ENCODE peak calls at places on chromosomes 4 and X, in nine cellular contexts. A is transverse colon, Y is stomach, W is colonic mucosa, G is PC-3, B is A549, D is lower lobe of right lung, O is body of pancreas, F is aorta. Q is an unnamed sample.

GRCh38 chrX:134717698-134718328 is 59.5 kb upstream of the PLAC1 start:
- DNase-seq in A (no peak), Y (no peak), W (no peak), G (peak; percentile 53), B (peak; percentile 56), D (no peak), O (no peak), F (no peak), Q (no peak)

GRCh38 chr4:38678078-38678477 is 14.1 kb downstream of the KLF3 start:
- DNase-seq in A (no peak), Y (no peak), W (no peak), G (no peak), B (no peak), D (no peak), O (no peak), F (no peak), Q (no peak)

GRCh38 chr4:148258526-148258925 is 183.7 kb downstream of the NR3C2 start:
- DNase-seq in A (no peak), Y (no peak), W (no peak), G (no peak), B (no peak), D (no peak), O (no peak), F (no peak), Q (no peak)

GRCh38 chr4:55947912-55948725 is 626 bp upstream of the CEP135 start:
- DNase-seq in A (no peak), Y (no peak), W (peak; percentile 27), G (peak; percentile 96), B (peak; percentile 63), D (no peak), O (no peak), F (no peak), Q (peak; percentile 75)

GRCh38 chr4:14023036-14023435 is 395.5 kb upstream of the BOD1L1 start:
- DNase-seq in A (no peak), Y (no peak), W (no peak), G (peak; percentile 54), B (peak; percentile 18), D (no peak), O (no peak), F (no peak), Q (no peak)

GRCh38 chr4:87337361-87337760 is 14.7 kb upstream of the HSD17B13 start:
- DNase-seq in A (no peak), Y (no peak), W (no peak), G (no peak), B (no peak), D (no peak), O (no peak), F (no peak), Q (no peak)

GRCh38 chr4:144360394-144360793 is 219.9 kb upstream of the GYPA start:
- DNase-seq in A (no peak), Y (no peak), W (no peak), G (no peak), B (no peak), D (no peak), O (no peak), F (no peak), Q (no peak)

GRCh38 chr4:140243345-140243753 is 89.4 kb upstream of the MAML3 start:
- DNase-seq in A (peak; percentile 73), Y (peak; percentile 52), W (peak; percentile 78), G (peak; percentile 75), B (no peak), D (peak; percentile 47), O (no peak), F (no peak), Q (peak; percentile 5)

GRCh38 chr4:58587856-58588255 is 1477.7 kb upstream of the IGFBP7 start:
- DNase-seq in A (no peak), Y (no peak), W (no peak), G (peak; percentile 58), B (peak; percentile 56), D (no peak), O (no peak), F (no peak), Q (no peak)

GRCh38 chrX:130645955-130646583 is 244.3 kb downstream of the RBMX2 start:
- DNase-seq in A (peak; percentile 12), Y (no peak), W (peak; percentile 18), G (no peak), B (no peak), D (no peak), O (no peak), F (peak; percentile 42), Q (no peak)

GRCh38 chrX:153725832-153726285 is 1.2 kb downstream of the ABCD1 start:
- DNase-seq in A (no peak), Y (no peak), W (no peak), G (peak; percentile 12), B (no peak), D (no peak), O (no peak), F (no peak), Q (no peak)
- H3K27ac ChIP-seq in A (peak overlapping the region; percentile 98), Y (peak overlapping the region; percentile 88), W (peak overlapping the region; percentile 90), G (peak overlapping the region; percentile 79), B (peak overlapping the region; percentile 84), D (peak overlapping the region; percentile 88), O (peak overlapping the region; percentile 86), F (peak overlapping the region; percentile 76), Q (no peak overlapping the region)

GRCh38 chr4:168586926-168587325 is 90.1 kb downstream of the PALLD start:
- DNase-seq in A (no peak), Y (no peak), W (no peak), G (no peak), B (no peak), D (no peak), O (no peak), F (no peak), Q (no peak)

GRCh38 chr4:168585168-168586091 is 88.6 kb downstream of the PALLD start:
- DNase-seq in A (peak; percentile 77), Y (peak; percentile 77), W (peak; percentile 82), G (peak; percentile 82), B (peak; percentile 82), D (peak; percentile 77), O (peak; percentile 56), F (peak; percentile 84), Q (no peak)

GRCh38 chr4:168589154-168589553 is 92.3 kb downstream of the PALLD start:
- DNase-seq in A (no peak), Y (no peak), W (peak; percentile 27), G (peak; percentile 98), B (peak; percentile 74), D (no peak), O (no peak), F (no peak), Q (no peak)

GRCh38 chr4:168584321-168584771 is 87.5 kb downstream of the PALLD start:
- DNase-seq in A (no peak), Y (no peak), W (no peak), G (peak; percentile 76), B (no peak), D (no peak), O (no peak), F (no peak), Q (no peak)

GRCh38 chr4:168587326-168588125 is 90.7 kb downstream of the PALLD start:
- DNase-seq in A (no peak), Y (no peak), W (no peak), G (peak; percentile 95), B (peak; percentile 76), D (no peak), O (no peak), F (peak; percentile 62), Q (no peak)
- H3K4me1 ChIP-seq in A (no peaks in the 10 kb centered on the region), Y (peaks cover 20% of the 10 kb centered on the region), W (no peaks in the 10 kb centered on the region), G (peaks cover 76% of the 10 kb centered on the region), B (peaks cover 63% of the 10 kb centered on the region), D (peaks cover 5% of the 10 kb centered on the region), O (no peaks in the 10 kb centered on the region), F (peaks cover 6% of the 10 kb centered on the region), Q (no peaks in the 10 kb centered on the region)

GRCh38 chr4:99078336-99078735 is 10.3 kb downstream of the ADH5 start:
- DNase-seq in A (no peak), Y (no peak), W (no peak), G (no peak), B (no peak), D (no peak), O (no peak), F (no peak), Q (no peak)

GRCh38 chr4:99071159-99071558 is 17.4 kb downstream of the ADH5 start:
- DNase-seq in A (no peak), Y (no peak), W (no peak), G (no peak), B (no peak), D (no peak), O (no peak), F (no peak), Q (no peak)

GRCh38 chr4:99076292-99076976 is 12.2 kb downstream of the ADH5 start:
- DNase-seq in A (peak; percentile 24), Y (no peak), W (no peak), G (no peak), B (no peak), D (no peak), O (no peak), F (no peak), Q (no peak)

GRCh38 chr4:99077177-99077576 is 11.4 kb downstream of the ADH5 start:
- DNase-seq in A (no peak), Y (no peak), W (no peak), G (no peak), B (no peak), D (no peak), O (no peak), F (no peak), Q (no peak)

DNA sequence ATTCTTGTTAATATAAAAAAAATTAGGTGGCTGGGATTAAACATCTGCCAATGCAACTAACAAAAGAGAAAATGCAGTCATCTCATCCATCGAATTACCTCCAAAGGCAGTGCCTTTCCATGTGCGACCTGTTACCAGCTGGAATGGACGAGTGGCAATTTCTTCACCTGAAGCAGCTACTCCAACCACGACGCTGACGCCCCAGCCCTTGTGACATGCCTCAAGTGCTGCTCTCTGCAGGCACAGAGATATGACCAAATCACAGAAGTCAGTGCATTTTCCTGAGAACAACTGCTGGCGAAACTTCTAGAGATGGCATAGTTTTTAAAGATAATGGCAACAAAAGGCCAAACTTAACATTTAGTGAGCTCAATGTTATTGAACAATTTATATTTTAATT is 13.8 kb downstream of the ADH5 start:
- DNase-seq in A (no peak), Y (no peak), W (no peak), G (no peak), B (no peak), D (peak; percentile 75), O (no peak), F (no peak), Q (no peak)
- H3K4me3 ChIP-seq in A (no peak overlapping the region), Y (no peak overlapping the region), W (no peak overlapping the region), G (no peak overlapping the region), B (no peak overlapping the region), D (no peak overlapping the region), O (no peak overlapping the region), F (no peak overlapping the region), Q (no peak overlapping the region)

GRCh38 chr4:88618782-88619485 is 26.7 kb downstream of the HERC3 start:
- DNase-seq in A (no peak), Y (no peak), W (no peak), G (no peak), B (no peak), D (no peak), O (no peak), F (no peak), Q (no peak)
- H3K27ac ChIP-seq in A (no peak overlapping the region), Y (no peak overlapping the region), W (no peak overlapping the region), G (no peak overlapping the region), B (peak overlapping the region; percentile 82), D (no peak overlapping the region), O (no peak overlapping the region), F (no peak overlapping the region), Q (no peak overlapping the region)

DNA sequence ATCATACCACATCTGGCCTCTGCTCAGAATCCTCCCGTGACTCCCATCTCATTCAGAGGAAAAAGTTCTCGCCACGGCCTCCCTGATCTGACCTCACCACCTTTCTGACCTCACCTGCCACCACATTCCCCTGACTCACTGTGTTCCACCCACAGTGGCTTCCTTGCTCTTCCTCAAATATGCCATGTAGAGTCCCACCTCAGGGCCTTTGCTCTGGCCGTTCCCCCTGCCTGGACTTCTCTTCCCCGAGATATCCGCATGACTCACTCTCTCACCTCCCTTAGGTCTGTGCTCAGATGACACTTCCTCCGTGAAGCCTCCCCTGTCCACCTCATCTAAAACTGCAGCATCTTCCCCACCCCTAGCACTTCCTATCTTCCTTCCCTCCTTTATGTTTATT is 7.2 kb upstream of the TSPYL2 start:
- DNase-seq in A (no peak), Y (no peak), W (no peak), G (no peak), B (peak; percentile 23), D (no peak), O (no peak), F (no peak), Q (no peak)
- H3K4me1 ChIP-seq in A (no peaks in the 10 kb centered on the region), Y (peaks cover 19% of the 10 kb centered on the region), W (no peaks in the 10 kb centered on the region), G (peaks cover 7% of the 10 kb centered on the region), B (peaks cover 15% of the 10 kb centered on the region), D (no peaks in the 10 kb centered on the region), O (peaks cover 14% of the 10 kb centered on the region), F (no peaks in the 10 kb centered on the region), Q (peaks cover 9% of the 10 kb centered on the region)